ENCODE peak calls at places on chromosomes 3 and 15, in nine cellular contexts. Q is right atrium auricular region, Y is heart left ventricle, V is IMR-90, D is breast epithelium, N is GM12878, H is prostate gland, T is PC-3, R is kidney. C is an unnamed sample.
A peak's percentile ranks its signal among the peaks of the same experiment; 100 is the strongest.

GRCh38 chr3:39154323-39155021 is 1.1 kb upstream of the CSRNP1 start:
- DNase-seq in T (no peak), V (no peak), D (peak; percentile 59), N (no peak), R (peak; percentile 88), H (no peak), Q (no peak), Y (no peak), C (no peak)

GRCh38 chr15:30882861-30883433 is 20.8 kb upstream of the FAN1 start:
- DNase-seq in N (no peak), R (no peak), H (no peak), Q (no peak), V (no peak), T (no peak), D (no peak), Y (no peak), C (no peak)

GRCh38 chr3:146468234-146468931 is 978 bp downstream of the PLSCR2 start:
- DNase-seq in H (peak; percentile 7), N (no peak), R (no peak), V (peak; percentile 10), Q (peak; percentile 61), D (no peak), T (peak; percentile 59), Y (peak; percentile 9), C (peak; percentile 21)

GRCh38 chr3:133792171-133792763 is 13.3 kb upstream of the SRPRB start:
- DNase-seq in V (peak; percentile 5), D (no peak), N (no peak), Q (no peak), T (peak; percentile 34), Y (no peak), H (no peak), R (no peak), C (peak; percentile 3)

GRCh38 chr3:45972534-45973402 is 22.9 kb downstream of the FYCO1 start:
- DNase-seq in Q (no peak), V (peak; percentile 97), H (peak; percentile 69), R (no peak), Y (no peak), T (peak; percentile 94), N (no peak), D (no peak), C (peak; percentile 89)

GRCh38 chr3:120875989-120876388 is 32.0 kb upstream of the STXBP5L start:
- DNase-seq in R (no peak), N (no peak), T (no peak), H (no peak), D (no peak), V (no peak), Y (no peak), Q (no peak), C (peak; percentile 75)

GRCh38 chr15:101127503-101128076 is 124.3 kb downstream of the CHSY1 start:
- DNase-seq in Q (peak; percentile 89), V (peak; percentile 98), D (peak; percentile 72), Y (peak; percentile 82), R (peak; percentile 88), H (peak; percentile 66), T (peak; percentile 87), N (peak; percentile 82), C (peak; percentile 96)

GRCh38 chr3:128072454-128073184 is 20.4 kb downstream of the SEC61A1 start:
- DNase-seq in D (no peak), Q (peak; percentile 56), R (no peak), N (no peak), H (peak; percentile 22), Y (no peak), T (no peak), V (no peak), C (no peak)

GRCh38 chr15:81504170-81504905 is 130.3 kb upstream of the TMC3 start:
- DNase-seq in Q (no peak), V (peak; percentile 87), H (no peak), T (peak; percentile 55), R (no peak), N (no peak), Y (no peak), D (no peak), C (no peak)

GRCh38 chr3:37941608-37942540 is 48.7 kb upstream of the VILL start:
- DNase-seq in Y (no peak), H (no peak), R (no peak), Q (no peak), D (no peak), V (no peak), N (no peak), T (no peak), C (no peak)

GRCh38 chr3:192188218-192188835 is 539.0 kb downstream of the FGF12 start:
- DNase-seq in Y (peak; percentile 22), N (no peak), R (no peak), V (peak; percentile 4), D (no peak), Q (peak; percentile 69), T (peak; percentile 71), H (peak; percentile 36), C (peak; percentile 78)

GRCh38 chr3:11452988-11453847 is 181.0 kb downstream of the ATG7 start:
- DNase-seq in V (peak; percentile 81), Q (no peak), D (no peak), Y (peak; percentile 25), N (no peak), T (peak; percentile 58), H (no peak), R (no peak), C (no peak)

GRCh38 chr3:58150130-58150663 is 60.6 kb downstream of the DNASE1L3 start:
- DNase-seq in R (no peak), D (no peak), V (no peak), H (peak; percentile 82), T (no peak), Y (no peak), N (no peak), Q (no peak), C (no peak)

GRCh38 chr15:29934251-29934650 is 112.0 kb upstream of the TJP1 start:
- DNase-seq in H (no peak), T (peak; percentile 99), N (no peak), D (no peak), V (peak; percentile 87), Y (no peak), Q (no peak), R (no peak), C (no peak)

DNA sequence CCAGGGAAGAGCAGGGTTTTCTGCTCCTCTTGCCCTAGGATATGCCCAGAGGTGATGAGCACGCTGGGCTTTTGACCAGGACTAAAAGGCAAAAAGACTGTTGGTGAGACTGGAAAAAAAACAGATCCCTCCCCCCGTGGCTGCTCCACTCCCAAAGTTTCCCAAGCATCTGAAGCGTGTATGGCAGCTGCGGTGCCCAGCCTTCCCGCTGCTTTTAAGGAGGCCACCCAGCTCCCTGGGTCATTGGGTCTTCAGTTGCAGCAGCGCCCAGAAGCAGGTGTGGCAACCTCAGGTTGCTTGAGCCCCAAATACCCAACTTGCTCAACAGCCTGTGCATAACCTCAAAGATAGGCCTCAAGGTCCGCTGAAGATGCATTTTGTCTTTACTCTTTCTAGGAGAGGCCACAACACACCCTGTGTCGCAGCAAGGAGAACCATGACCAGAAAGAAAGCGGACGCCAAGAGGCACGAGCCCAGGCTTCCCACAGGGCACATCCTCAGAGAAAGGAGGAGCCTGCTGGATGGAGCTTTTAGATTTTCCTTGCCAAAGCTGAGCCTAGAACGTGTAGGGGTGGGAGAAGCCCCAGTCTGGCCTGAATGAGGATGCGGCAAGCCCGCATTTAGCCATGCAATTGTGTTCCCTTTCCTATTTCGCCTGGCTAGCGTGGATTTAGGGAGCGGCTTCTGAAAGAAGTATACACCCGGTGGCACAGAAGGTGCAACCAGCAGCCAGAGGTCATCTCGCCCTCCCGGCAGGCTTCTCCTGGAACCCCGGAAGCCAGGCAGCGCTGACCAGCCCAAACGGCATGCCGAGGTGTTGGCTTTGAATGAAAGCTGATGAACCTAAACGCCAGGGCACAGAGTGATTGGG is 1.9 kb downstream of the SRGAP3 start:
- DNase-seq in R (peak; percentile 81), T (no peak), N (no peak), Y (no peak), D (no peak), H (no peak), Q (no peak), V (no peak), C (no peak)
- H3K4me3 ChIP-seq in R (peak overlapping the region; percentile 6), T (peak overlapping the region; percentile 77), N (no peak overlapping the region), Y (no peak overlapping the region), D (peak overlapping the region; percentile 76), H (peak overlapping the region; percentile 40), Q (no peak overlapping the region), V (no peak overlapping the region), C (no peak overlapping the region)

DNA sequence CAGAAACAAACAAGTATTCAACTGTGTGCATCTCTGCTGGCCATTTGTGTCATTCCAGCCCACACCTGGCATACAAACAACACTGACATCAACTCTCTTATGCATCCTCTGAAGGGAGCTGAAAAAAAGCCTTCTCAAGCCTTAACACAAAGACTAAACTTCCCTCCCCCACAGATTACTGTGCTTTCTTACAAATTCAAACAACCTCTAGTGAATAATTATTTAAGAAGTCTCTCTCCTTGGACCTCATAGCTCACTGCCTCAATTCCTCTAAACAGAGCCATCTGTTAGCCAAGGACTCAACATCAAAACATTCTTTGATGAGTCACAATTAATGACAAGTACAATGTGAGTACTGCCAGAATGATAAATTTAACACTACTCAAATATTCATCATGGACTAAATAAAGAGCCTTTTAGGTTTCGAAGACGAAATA is 132.1 kb downstream of the WDR76 start:
- DNase-seq in R (no peak), Y (no peak), H (no peak), T (peak; percentile 67), V (peak; percentile 94), Q (no peak), N (no peak), D (no peak), C (no peak)
- TF ChIP-seq CTCF in R (no peak), Y (no peak), H (no peak), T (no peak), V (no peak), Q (no peak), N (no peak), D (no peak), C (no peak)

DNA sequence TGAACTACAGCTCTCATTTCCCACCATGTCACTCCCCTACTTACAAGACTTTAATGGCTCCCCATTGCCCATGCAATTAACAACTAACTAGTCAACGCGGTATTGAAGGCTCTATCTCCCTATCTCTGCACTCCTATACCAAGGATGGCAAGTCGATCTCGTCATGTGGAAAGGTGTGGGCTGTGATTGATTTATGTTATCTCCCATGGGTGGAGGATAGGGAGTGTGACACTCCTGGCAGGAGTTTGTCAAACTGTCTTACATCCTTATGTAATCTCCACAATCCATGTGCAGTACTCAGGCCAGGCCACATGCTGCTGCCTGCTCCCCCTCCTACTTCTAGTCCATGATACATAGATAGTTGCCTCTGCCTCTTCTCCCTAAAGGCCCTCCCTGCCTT is 3.2 kb upstream of the RORA start:
- DNase-seq in V (no peak), Y (no peak), T (no peak), R (no peak), H (no peak), D (no peak), N (no peak), Q (no peak), C (no peak)
- H3K4me1 ChIP-seq in V (no peaks in the 10 kb centered on the region), Y (no peaks in the 10 kb centered on the region), T (no peaks in the 10 kb centered on the region), R (no peaks in the 10 kb centered on the region), H (no peaks in the 10 kb centered on the region), D (no peaks in the 10 kb centered on the region), N (no peaks in the 10 kb centered on the region), Q (peaks cover 7% of the 10 kb centered on the region), C (no peaks in the 10 kb centered on the region)

DNA sequence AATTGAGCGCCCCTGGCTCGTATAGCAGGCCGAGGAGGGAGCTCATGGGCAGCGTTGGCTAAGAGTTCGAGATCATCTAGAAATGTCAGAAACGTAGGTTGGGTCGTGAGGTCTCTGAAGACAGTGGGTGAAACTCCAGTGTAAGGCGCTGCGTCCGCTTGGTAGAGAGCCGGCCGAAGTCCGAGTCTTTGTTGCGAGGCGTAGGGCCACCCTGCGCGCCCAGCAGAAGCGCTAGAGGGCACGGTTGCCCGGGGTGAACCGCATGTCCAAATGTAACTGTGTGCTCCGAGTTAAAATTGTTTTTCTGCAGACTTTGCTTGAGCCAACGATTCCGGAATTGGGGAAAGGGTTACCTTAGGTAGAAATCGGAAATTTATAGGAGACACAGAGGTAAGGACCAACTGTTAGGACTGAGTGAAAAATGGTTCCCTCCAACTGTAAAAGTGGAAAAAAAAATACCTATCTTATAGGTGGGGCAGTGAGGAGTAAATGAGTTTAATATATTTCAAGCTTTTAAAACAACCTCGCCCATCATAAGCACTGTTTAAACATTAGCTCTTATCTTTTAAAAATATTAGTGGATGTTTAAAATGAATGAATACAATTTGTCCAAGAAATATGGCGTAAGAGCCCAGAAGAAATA is 993 bp upstream of the SIAH2 start:
- DNase-seq in V (peak; percentile 54), N (no peak), Y (peak; percentile 68), T (peak; percentile 63), H (peak; percentile 67), R (peak; percentile 88), D (peak; percentile 33), Q (peak; percentile 67), C (peak; percentile 69)
- H3K4me3 ChIP-seq in V (peak overlapping the region; percentile 98), N (peak overlapping the region; percentile 94), Y (peak overlapping the region; percentile 48), T (peak overlapping the region; percentile 89), H (peak overlapping the region; percentile 98), R (peak overlapping the region; percentile 87), D (peak overlapping the region; percentile 87), Q (peak overlapping the region; percentile 72), C (peak overlapping the region; percentile 65)

C was measured in cardiac muscle cell.